ENCODE peak calls at places on chromosome 7, in seven cellular contexts. P is NCI-H748 treated with DMSO at 0.1 percent for 48 hours, C is fibroblast of pulmonary artery, W is cardiac fibroblast, V is ureter, D is mucosa of gallbladder, A is neural progenitor cell. K is an unnamed sample.

GRCh38 chr7:135979674-135980660 is 2.8 kb upstream of the MTPN start:
- DNase-seq in P (no peak), C (peak; percentile 76), W (peak; percentile 79), V (no peak), D (no peak), A (no peak), K (no peak)

GRCh38 chr7:131071786-131072504 is 255.7 kb upstream of the MKLN1 start:
- DNase-seq in P (no peak), C (peak; percentile 91), W (peak; percentile 98), V (peak; percentile 63), D (no peak), A (no peak), K (no peak)

GRCh38 chr7:17558558-17559332 is 260.3 kb downstream of the AHR start:
- DNase-seq in P (no peak), C (no peak), W (peak; percentile 26), V (no peak), D (no peak), A (no peak), K (peak; percentile 30)

GRCh38 chr7:150737265-150738055 is at the start of gene GIMAP5:
- DNase-seq in P (no peak), C (no peak), W (no peak), V (no peak), D (no peak), A (no peak), K (no peak)

GRCh38 chr7:140179339-140179738 is 2.6 kb upstream of the KDM7A start:
- DNase-seq in P (no peak), C (no peak), W (no peak), V (no peak), D (no peak), A (no peak), K (no peak)

GRCh38 chr7:87416682-87417587 is 58.5 kb downstream of the ABCB4 start:
- DNase-seq in P (peak; percentile 61), C (peak; percentile 83), W (peak; percentile 83), V (peak; percentile 67), D (peak; percentile 72), A (peak; percentile 76), K (peak; percentile 65)

GRCh38 chr7:141360414-141360760 is 190.8 kb upstream of the AGK start:
- DNase-seq in P (no peak), C (no peak), W (no peak), V (no peak), D (no peak), A (no peak), K (no peak)

GRCh38 chr7:34026481-34027225 is 121.3 kb downstream of the BMPER start:
- DNase-seq in P (no peak), C (peak; percentile 14), W (no peak), V (no peak), D (no peak), A (no peak), K (no peak)

GRCh38 chr7:14507617-14508016 is 394.9 kb downstream of the DGKB start:
- DNase-seq in P (peak; percentile 7), C (peak; percentile 33), W (peak; percentile 69), V (no peak), D (peak; percentile 65), A (no peak), K (peak; percentile 42)

GRCh38 chr7:2445047-2445446 is 31.2 kb downstream of the GRIFIN start:
- DNase-seq in P (no peak), C (no peak), W (no peak), V (no peak), D (no peak), A (no peak), K (no peak)

GRCh38 chr7:24572421-24573007 is 738 bp upstream of the PALS2 start:
- DNase-seq in P (peak; percentile 17), C (peak; percentile 24), W (peak; percentile 45), V (peak; percentile 42), D (peak; percentile 38), A (no peak), K (peak; percentile 24)

GRCh38 chr7:112252691-112253090 is 46.2 kb downstream of the ZNF277 start:
- DNase-seq in P (no peak), C (no peak), W (no peak), V (no peak), D (no peak), A (peak; percentile 40), K (no peak)

GRCh38 chr7:154584352-154585252 is 418.3 kb downstream of the PAXIP1 start:
- DNase-seq in P (no peak), C (no peak), W (no peak), V (no peak), D (no peak), A (peak; percentile 28), K (no peak)

GRCh38 chr7:18450021-18450420 is 45.5 kb upstream of the HDAC9 start:
- DNase-seq in P (no peak), C (no peak), W (no peak), V (no peak), D (no peak), A (no peak), K (no peak)

GRCh38 chr7:46229409-46229808 is 308.3 kb upstream of the IGFBP3 start:
- DNase-seq in P (no peak), C (peak; percentile 85), W (peak; percentile 98), V (no peak), D (no peak), A (no peak), K (no peak)

GRCh38 chr7:55065511-55066229 is 46.9 kb downstream of the EGFR start:
- DNase-seq in P (no peak), C (peak; percentile 90), W (peak; percentile 97), V (no peak), D (no peak), A (peak; percentile 34), K (no peak)

K was measured in prostate gland.